ENCODE peak calls at places on chromosomes 5 and 9, in seven cellular contexts. V, M, L, N, B, H and S are unnamed samples. For H3K36me3, the result is how much of the 10 kb centered on the place peaks cover.

GRCh38 chr5:10355071-10355889 is 1.8 kb downstream of the MARCHF6 start:
- DNase-seq in V (no peak), M (no peak), L (no peak), N (peak), B (no peak), H (no peak), S (no peak)

GRCh38 chr9:120412425-120412951 is 167.5 kb downstream of the CDK5RAP2 start:
- DNase-seq in V (peak), M (no peak), L (no peak), N (no peak), B (no peak), H (no peak), S (no peak)

GRCh38 chr5:88502179-88503064 is 233.8 kb upstream of the TMEM161B start:
- DNase-seq in V (no peak), M (no peak), L (no peak), N (peak), B (no peak), H (no peak), S (no peak)

GRCh38 chr5:118224546-118224945 is 763.8 kb downstream of the DTWD2 start:
- DNase-seq in V (no peak), M (no peak), L (no peak), N (no peak), B (no peak), H (no peak), S (no peak)

GRCh38 chr5:150781706-150782614 is 3.4 kb downstream of the SMIM3 start:
- DNase-seq in V (peak), M (no peak), L (peak), N (no peak), B (no peak), H (peak), S (no peak)

GRCh38 chr5:114782217-114782616 is 387.5 kb downstream of the TRIM36 start:
- DNase-seq in V (no peak), M (no peak), L (no peak), N (no peak), B (no peak), H (no peak), S (no peak)

GRCh38 chr5:107777161-107777740 is 106.5 kb upstream of the EFNA5 start:
- DNase-seq in V (no peak), M (no peak), L (no peak), N (no peak), B (no peak), H (no peak), S (no peak)

GRCh38 chr5:138663009-138663408 is 87.8 kb upstream of the HSPA9 start:
- DNase-seq in V (no peak), M (no peak), L (no peak), N (peak), B (no peak), H (no peak), S (no peak)

GRCh38 chr5:138655530-138656245 is 80.5 kb upstream of the HSPA9 start:
- DNase-seq in V (no peak), M (no peak), L (peak), N (no peak), B (no peak), H (no peak), S (no peak)

GRCh38 chr9:85892406-85892805 is 48.5 kb upstream of the NAA35 start:
- DNase-seq in V (no peak), M (no peak), L (no peak), N (no peak), B (no peak), H (no peak), S (no peak)

GRCh38 chr5:153658151-153658550 is 167.7 kb downstream of the GRIA1 start:
- DNase-seq in V (peak), M (no peak), L (no peak), N (no peak), B (no peak), H (no peak), S (no peak)

GRCh38 chr5:169978744-169979143 is 1.6 kb downstream of the INSYN2B start:
- DNase-seq in V (no peak), M (no peak), L (no peak), N (no peak), B (no peak), H (no peak), S (no peak)

GRCh38 chr5:14593326-14594036 is 11.9 kb downstream of the OTULINL start:
- DNase-seq in V (no peak), M (no peak), L (no peak), N (no peak), B (no peak), H (no peak), S (no peak)

GRCh38 chr5:59579101-59579885 is 314.2 kb downstream of the PDE4D start:
- DNase-seq in V (peak), M (no peak), L (no peak), N (no peak), B (no peak), H (no peak), S (no peak)

GRCh38 chr5:91816674-91817073 is 433.6 kb upstream of the ARRDC3 start:
- DNase-seq in V (no peak), M (no peak), L (no peak), N (no peak), B (no peak), H (no peak), S (no peak)

GRCh38 chr9:93108301-93109041 is 12.5 kb downstream of the CARD19 start:
- DNase-seq in V (no peak), M (peak), L (no peak), N (peak), B (no peak), H (no peak), S (peak)

GRCh38 chr9:114434878-114435311 is 47.1 kb upstream of the AKNA start:
- DNase-seq in V (peak), M (no peak), L (no peak), N (peak), B (no peak), H (no peak), S (no peak)

GRCh38 chr5:998975-999501 is 9.6 kb upstream of the NKD2 start:
- DNase-seq in V (no peak), M (peak), L (peak), N (no peak), B (no peak), H (no peak), S (peak)

GRCh38 chr5:22835630-22836029 is 17.5 kb downstream of the CDH12 start:
- DNase-seq in V (peak), M (no peak), L (no peak), N (no peak), B (no peak), H (no peak), S (no peak)

GRCh38 chr9:136791466-136792276 is 527 bp downstream of the TMEM141 start:
- DNase-seq in V (peak), M (peak), L (peak), N (peak), B (peak), H (peak), S (peak)

GRCh38 chr9:121269888-121270254 is 1.9 kb downstream of the GSN start:
- DNase-seq in V (no peak), M (no peak), L (no peak), N (no peak), B (no peak), H (no peak), S (no peak)

GRCh38 chr9:114719290-114719689 is 37.3 kb upstream of the TEX48 start:
- DNase-seq in V (no peak), M (no peak), L (no peak), N (no peak), B (no peak), H (no peak), S (no peak)

GRCh38 chr5:170740586-170741205 is 42.8 kb upstream of the GABRP start:
- DNase-seq in V (no peak), M (no peak), L (no peak), N (no peak), B (no peak), H (no peak), S (no peak)

GRCh38 chr5:3265936-3266335 is 329.7 kb upstream of the IRX1 start:
- DNase-seq in V (no peak), M (no peak), L (no peak), N (no peak), B (no peak), H (no peak), S (no peak)

GRCh38 chr9:76221423-76221822 is 172.8 kb downstream of the RFK start:
- DNase-seq in V (no peak), M (no peak), L (no peak), N (no peak), B (no peak), H (no peak), S (no peak)

DNA sequence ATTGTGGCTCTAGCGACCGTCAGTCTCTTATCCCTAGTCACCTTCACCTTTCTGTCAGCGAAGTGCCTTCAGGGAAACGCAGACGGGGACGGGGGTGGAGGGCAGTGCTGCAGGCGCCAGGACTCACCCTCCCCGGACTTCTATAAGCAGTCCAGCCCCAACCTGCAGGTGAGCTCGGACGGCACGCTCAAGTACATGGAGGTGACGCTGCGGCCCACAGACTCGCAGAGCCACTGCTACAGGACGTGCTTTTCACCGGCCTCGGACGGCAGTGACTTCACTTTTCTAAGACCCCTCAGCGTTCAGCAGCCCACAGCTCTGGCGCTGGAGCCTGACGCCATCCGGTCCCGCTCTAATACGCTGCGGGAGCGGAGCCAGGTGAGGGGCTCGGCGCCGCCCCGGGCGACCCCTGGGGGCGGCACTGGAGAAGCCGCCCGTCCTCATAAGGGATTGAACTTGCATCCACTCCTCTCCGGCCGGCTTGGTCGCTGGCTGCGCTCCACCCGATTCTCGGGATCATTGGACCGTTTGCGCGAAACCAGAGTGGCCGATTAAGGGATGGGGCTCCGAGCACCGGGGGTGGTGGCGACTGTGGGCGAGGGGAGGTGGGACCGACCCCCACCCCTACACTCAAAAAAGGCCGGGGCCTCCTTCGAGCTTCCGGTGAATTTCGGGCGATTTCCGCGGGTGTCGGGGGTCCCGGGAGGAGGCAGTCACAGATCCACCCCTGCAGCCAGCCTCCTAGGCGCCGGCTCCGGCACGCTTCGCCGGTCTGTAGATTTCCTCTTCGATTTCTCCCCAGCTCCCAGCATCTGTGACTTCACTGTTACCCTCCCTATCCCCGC is 2.7 kb downstream of the PCDHGC5 start:
- DNase-seq in V (peak), M (no peak), L (no peak), N (no peak), B (no peak), H (no peak), S (no peak)
- H3K4me3 ChIP-seq in V (peak), M (peak), L (no peak), N (no peak), B (no peak), H (no peak), S (peak)

DNA sequence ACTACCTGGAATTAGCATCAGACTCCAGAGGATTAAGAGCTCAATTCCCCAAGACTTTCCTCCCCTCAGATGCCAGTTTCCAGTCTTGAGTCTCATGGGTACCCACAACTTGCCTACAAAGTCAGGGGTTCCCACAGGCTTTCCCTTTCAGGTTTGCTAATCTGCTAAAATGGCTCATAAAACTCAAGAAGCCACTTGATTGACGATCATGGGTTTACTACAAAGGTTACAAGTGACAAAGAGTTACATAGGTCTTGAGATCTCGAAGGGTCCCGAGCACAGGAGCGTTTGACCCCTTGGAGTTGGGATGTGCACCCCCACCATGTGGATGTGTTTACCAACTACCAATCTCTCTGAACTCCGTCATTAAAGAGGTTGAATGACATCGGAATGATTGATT is 117.6 kb downstream of the ADAMTS16 start:
- DNase-seq in V (no peak), M (no peak), L (no peak), N (no peak), B (no peak), H (no peak), S (no peak)
- TF ChIP-seq CTCF in V (no peak), M (no peak), L (no peak), N (no peak), B (no peak), H (no peak), S (no peak)

DNA sequence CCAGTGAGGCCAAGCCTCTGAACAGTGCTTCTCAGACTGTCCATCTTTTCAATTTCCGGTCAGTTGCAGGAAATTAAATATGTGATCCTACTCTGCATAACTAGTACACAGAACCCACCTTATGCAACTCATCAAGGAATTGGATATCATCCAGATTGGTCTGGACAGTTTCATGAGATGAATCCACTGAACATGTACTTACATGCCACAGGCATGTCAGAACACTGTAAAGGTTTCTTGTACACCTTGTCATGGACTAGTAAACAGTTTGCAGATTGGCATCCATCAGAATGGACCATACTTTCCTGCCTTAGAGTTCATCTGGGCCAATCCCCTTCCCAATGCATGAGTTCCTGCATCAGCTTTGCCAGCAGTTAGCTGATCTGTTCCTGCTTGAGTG is 30.4 kb downstream of the GARNL3 start:
- DNase-seq in V (no peak), M (no peak), L (no peak), N (no peak), B (peak), H (no peak), S (no peak)
- H3K36me3 ChIP-seq in V (under half), M (under half), L (under half), N (under half), B (under half), H (under half), S (under half)

DNA sequence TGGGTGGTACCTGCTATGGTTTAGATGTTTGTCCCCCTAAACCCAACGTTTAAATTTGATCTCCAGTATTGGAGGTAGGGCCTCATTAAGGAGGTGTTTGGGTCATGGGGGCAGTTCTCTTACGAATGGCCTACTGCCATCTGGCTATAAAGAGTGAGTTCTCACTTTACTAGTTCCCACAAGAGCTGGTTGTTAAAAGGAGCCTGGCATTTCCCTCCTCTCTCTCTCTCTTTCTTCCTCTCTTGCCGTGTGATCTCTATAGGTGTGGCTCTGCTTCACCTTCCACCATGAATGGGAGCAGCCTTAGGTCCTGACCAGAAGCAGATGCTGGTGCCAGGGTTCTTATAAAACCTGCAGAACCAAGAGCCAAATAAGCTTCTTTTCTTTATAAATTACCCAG is 193.2 kb upstream of the CDH6 start:
- DNase-seq in V (no peak), M (no peak), L (no peak), N (no peak), B (no peak), H (no peak), S (no peak)
- H3K4me3 ChIP-seq in V (no peak), M (no peak), L (no peak), N (no peak), B (no peak), H (no peak), S (no peak)

GRCh38 chr5:43113546-43113945 is 7.2 kb upstream of the ZNF131 start:
- DNase-seq in V (no peak), M (no peak), L (no peak), N (no peak), B (no peak), H (no peak), S (no peak)
- TF ChIP-seq CTCF in V (no peak), M (no peak), L (no peak), N (no peak), B (no peak), H (no peak), S (no peak)

DNA sequence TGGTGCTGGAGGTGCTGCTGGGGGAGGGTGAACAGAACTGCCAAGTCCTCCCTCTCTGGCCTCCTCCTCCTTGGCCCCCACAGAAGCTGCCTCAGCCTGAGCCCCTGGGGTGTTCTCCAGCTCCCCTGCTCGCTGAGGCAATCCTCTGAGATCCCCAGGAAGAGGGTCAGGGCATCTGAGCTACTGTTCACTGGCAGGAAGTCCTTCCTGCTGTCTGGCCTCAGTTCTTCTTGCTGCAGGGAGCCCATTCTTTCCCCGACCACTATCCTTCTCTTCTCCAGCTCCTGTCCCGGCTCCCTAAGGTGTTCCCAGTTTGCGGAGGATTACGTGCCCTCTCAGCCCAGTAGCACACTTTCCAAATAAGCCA is 9.7 kb downstream of the CNTFR start:
- DNase-seq in V (no peak), M (no peak), L (no peak), N (no peak), B (no peak), H (no peak), S (no peak)
- H3K36me3 ChIP-seq in V (under half), M (under half), L (under half), N (under half), B (under half), H (under half), S (under half)

GRCh38 chr5:134115806-134116175 is 1.3 kb downstream of the TCF7 start:
- DNase-seq in V (no peak), M (no peak), L (no peak), N (no peak), B (no peak), H (no peak), S (no peak)
- H3K4me3 ChIP-seq in V (peak), M (peak), L (no peak), N (no peak), B (no peak), H (peak), S (peak)

DNA sequence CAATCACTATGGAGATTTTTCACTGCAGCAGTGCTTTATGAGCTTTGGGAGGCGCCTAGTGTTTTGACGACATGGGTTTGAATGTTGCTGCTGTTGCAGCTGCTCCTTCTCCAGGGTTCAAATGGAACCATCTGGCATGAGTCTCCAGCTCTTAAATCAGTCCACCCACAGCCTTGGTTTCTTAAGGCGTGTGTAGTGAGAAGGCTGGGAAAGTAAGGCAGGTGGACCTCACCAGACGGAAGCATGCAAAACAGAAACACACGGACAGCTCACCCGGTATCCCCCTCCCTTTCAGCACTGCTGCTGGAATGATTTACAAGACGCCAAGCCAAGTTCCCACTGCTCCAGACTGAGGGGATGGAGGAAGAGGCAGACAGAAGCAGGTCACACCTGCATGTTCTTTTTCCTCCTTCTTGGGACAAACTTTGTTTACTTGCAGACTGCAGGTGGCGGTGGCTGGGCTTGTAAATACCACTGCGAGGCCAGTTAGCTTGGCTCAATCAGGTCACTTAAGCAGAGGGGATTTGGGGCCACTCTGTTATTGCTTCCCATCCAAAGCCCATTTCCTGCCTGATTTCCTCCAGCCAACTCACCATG is 47.4 kb downstream of the ADAM19 start:
- DNase-seq in V (peak), M (no peak), L (peak), N (no peak), B (no peak), H (peak), S (no peak)
- TF ChIP-seq CTCF in V (no peak), M (no peak), L (no peak), N (no peak), B (no peak), H (no peak), S (no peak)

DNA sequence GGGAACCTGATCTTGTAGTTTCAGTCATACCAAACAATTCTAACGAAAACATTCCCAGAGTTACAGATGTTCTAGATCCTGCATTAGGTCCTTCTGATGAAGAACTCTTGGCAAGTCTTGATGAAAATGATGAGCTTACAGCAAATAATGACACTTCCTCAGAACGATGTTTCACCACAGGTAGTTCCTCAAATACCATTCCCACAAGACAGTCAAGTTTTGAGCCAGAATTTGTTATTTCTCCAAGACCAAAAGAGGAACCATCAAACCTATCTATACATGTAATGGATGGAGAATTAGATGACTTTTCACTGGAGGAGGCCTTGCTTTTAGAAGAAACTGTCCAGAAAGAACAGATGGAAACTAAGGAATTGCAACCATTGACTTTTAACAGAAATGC is 21.0 kb downstream of the RMI1 start:
- DNase-seq in V (no peak), M (no peak), L (no peak), N (no peak), B (no peak), H (no peak), S (no peak)
- H3K36me3 ChIP-seq in V (under half), M (under half), L (under half), N (half or more), B (under half), H (under half), S (under half)

DNA sequence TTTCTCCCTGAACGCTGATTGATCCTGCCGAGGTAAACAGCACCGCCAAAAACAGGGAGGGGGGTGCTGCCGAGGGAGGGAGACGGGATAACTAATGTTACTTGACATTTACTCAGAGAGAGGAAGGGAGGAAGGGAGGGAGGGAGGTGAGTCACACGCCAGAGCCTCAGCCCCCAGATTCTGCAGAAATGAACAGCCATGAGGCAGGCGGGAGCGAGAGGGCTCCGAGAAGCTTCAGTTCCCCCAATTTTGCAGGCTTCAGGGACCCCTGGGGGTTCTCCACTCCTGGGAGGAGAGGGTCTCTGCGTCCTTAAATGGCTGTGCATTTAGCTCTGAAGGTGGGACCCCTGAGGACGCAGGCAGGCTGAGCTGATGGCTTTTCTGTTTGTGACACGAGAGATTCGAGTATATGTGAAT is 59.1 kb upstream of the IER5L start:
- DNase-seq in V (no peak), M (peak), L (no peak), N (peak), B (no peak), H (no peak), S (no peak)
- H3K4me3 ChIP-seq in V (no peak), M (no peak), L (no peak), N (peak), B (no peak), H (no peak), S (no peak)